ENCODE peak calls at places on chromosomes 6 and 20, in seven cellular contexts. A, G, X, C, H, J and L are unnamed samples.

GRCh38 chr6:43070028-43070632 is 6.0 kb upstream of the PTK7 start:
- DNase-seq in A (peak; percentile 55), G (no peak), X (no peak), C (no peak), H (peak; percentile 65), J (peak; percentile 75), L (peak; percentile 40)

GRCh38 chr6:137870744-137871247 is 3.7 kb downstream of the TNFAIP3 start:
- DNase-seq in A (no peak), G (no peak), X (no peak), C (no peak), H (peak; percentile 39), J (peak; percentile 73), L (peak; percentile 74)

GRCh38 chr6:166341464-166341863 is 881 bp downstream of the SFT2D1 start:
- DNase-seq in A (peak; percentile 68), G (no peak), X (no peak), C (no peak), H (no peak), J (no peak), L (no peak)

GRCh38 chr20:50285376-50286173 is 94.9 kb downstream of the CEBPB start:
- DNase-seq in A (no peak), G (no peak), X (peak; percentile 60), C (no peak), H (peak; percentile 34), J (no peak), L (no peak)

GRCh38 chr20:17589161-17589834 is 19.4 kb downstream of the DSTN start:
- DNase-seq in A (no peak), G (no peak), X (no peak), C (no peak), H (no peak), J (no peak), L (no peak)

GRCh38 chr20:23820493-23820892 is 6.0 kb downstream of the CST2 start:
- DNase-seq in A (no peak), G (no peak), X (no peak), C (no peak), H (no peak), J (no peak), L (no peak)

GRCh38 chr6:41713161-41713649 is 22.2 kb downstream of the TFEB start:
- DNase-seq in A (no peak), G (no peak), X (peak; percentile 93), C (no peak), H (peak; percentile 86), J (peak; percentile 88), L (peak; percentile 96)

GRCh38 chr6:116316772-116317467 is 37.2 kb upstream of the TSPYL1 start:
- DNase-seq in A (no peak), G (no peak), X (peak; percentile 48), C (no peak), H (no peak), J (no peak), L (no peak)

GRCh38 chr6:134707342-134707982 is 242.4 kb downstream of the ALDH8A1 start:
- DNase-seq in A (no peak), G (no peak), X (no peak), C (no peak), H (peak; percentile 71), J (peak; percentile 39), L (peak; percentile 57)

GRCh38 chr6:72943699-72944098 is 281.6 kb downstream of the KHDC1L start:
- DNase-seq in A (no peak), G (no peak), X (no peak), C (no peak), H (no peak), J (no peak), L (no peak)

GRCh38 chr20:39961667-39962066 is 727.4 kb downstream of the MAFB start:
- DNase-seq in A (no peak), G (no peak), X (no peak), C (no peak), H (no peak), J (no peak), L (no peak)

GRCh38 chr20:62349537-62350097 is 17.5 kb downstream of the LAMA5 start:
- DNase-seq in A (no peak), G (no peak), X (no peak), C (no peak), H (no peak), J (no peak), L (no peak)

GRCh38 chr6:4664911-4665310 is 111.3 kb upstream of the CDYL start:
- DNase-seq in A (no peak), G (no peak), X (no peak), C (no peak), H (no peak), J (no peak), L (no peak)

GRCh38 chr6:54427396-54427910 is 119.2 kb downstream of the TINAG start:
- DNase-seq in A (no peak), G (no peak), X (no peak), C (no peak), H (peak; percentile 59), J (peak; percentile 78), L (peak; percentile 66)

GRCh38 chr6:121849477-121849876 is 414.0 kb downstream of the GJA1 start:
- DNase-seq in A (peak; percentile 69), G (no peak), X (peak; percentile 43), C (no peak), H (peak; percentile 64), J (peak; percentile 71), L (peak; percentile 48)

GRCh38 chr20:47272893-47273590 is 83.5 kb downstream of the ZMYND8 start:
- DNase-seq in A (peak; percentile 80), G (peak; percentile 49), X (no peak), C (no peak), H (peak; percentile 76), J (peak; percentile 76), L (peak; percentile 60)

GRCh38 chr20:50642288-50642803 is 49.0 kb downstream of the RIPOR3 start:
- DNase-seq in A (no peak), G (no peak), X (no peak), C (no peak), H (no peak), J (no peak), L (no peak)

GRCh38 chr6:21856096-21856825 is 262.7 kb downstream of the SOX4 start:
- DNase-seq in A (no peak), G (no peak), X (no peak), C (no peak), H (peak; percentile 90), J (peak; percentile 96), L (peak; percentile 93)

GRCh38 chr6:81876977-81877376 is 124.5 kb upstream of the TENT5A start:
- DNase-seq in A (no peak), G (no peak), X (no peak), C (no peak), H (peak; percentile 44), J (peak; percentile 55), L (peak; percentile 20)